ENCODE peak calls at places on chromosome 14, in ten cellular contexts. A is body of pancreas, P is WERI-Rb-1, K is fibroblast of mammary gland, M is psoas muscle, U is AG09309, Q is AG09319, N is heart right ventricle, V is fibroblast of the aortic adventitia, E is K562. F is an unnamed sample.

GRCh38 chr14:20345366-20345765 is 1.9 kb downstream of the PARP2 start:
- DNase-seq in E (no peak), A (no peak), Q (no peak), M (no peak), V (no peak), N (no peak), K (no peak), U (no peak), P (no peak), F (no peak)

GRCh38 chr14:23494223-23494622 is 24.7 kb downstream of the NGDN start:
- DNase-seq in V (peak; percentile 22), N (no peak), E (no peak), U (no peak), P (peak; percentile 10), M (no peak), A (no peak), K (peak; percentile 9), Q (no peak), F (peak; percentile 31)

GRCh38 chr14:23562822-23563472 is 4.6 kb downstream of the AP1G2 start:
- DNase-seq in N (no peak), P (peak; percentile 72), V (peak; percentile 60), E (peak; percentile 37), A (peak; percentile 67), Q (no peak), K (peak; percentile 56), U (no peak), M (no peak), F (no peak)

GRCh38 chr14:69592923-69593677 is 18.3 kb upstream of the SUSD6 start:
- DNase-seq in N (no peak), U (peak; percentile 42), K (peak; percentile 69), E (no peak), P (no peak), A (no peak), M (peak; percentile 41), Q (no peak), V (peak; percentile 92), F (no peak)

GRCh38 chr14:73463411-73463810 is 5.1 kb upstream of the NUMB start:
- DNase-seq in Q (peak; percentile 74), P (peak; percentile 19), M (peak; percentile 47), N (peak; percentile 22), K (peak; percentile 100), V (peak; percentile 93), A (peak; percentile 34), E (no peak), U (peak; percentile 98), F (peak; percentile 93)

GRCh38 chr14:76687611-76688372 is 73.5 kb upstream of the VASH1 start:
- DNase-seq in E (no peak), N (no peak), A (peak; percentile 88), U (no peak), K (peak; percentile 27), M (no peak), P (no peak), V (no peak), Q (no peak), F (no peak)

GRCh38 chr14:20516921-20517320 is 11.6 kb downstream of the RNASE10 start:
- DNase-seq in A (no peak), M (no peak), E (no peak), U (no peak), V (peak; percentile 70), Q (no peak), N (no peak), P (no peak), K (peak; percentile 89), F (no peak)

GRCh38 chr14:65348137-65348536 is 64.4 kb upstream of the FUT8 start:
- DNase-seq in M (peak; percentile 18), P (no peak), K (peak; percentile 42), E (no peak), V (no peak), Q (no peak), N (no peak), U (no peak), A (no peak), F (no peak)

GRCh38 chr14:36373982-36374673 is 53.7 kb upstream of the MBIP start:
- DNase-seq in A (peak; percentile 87), M (peak; percentile 35), U (peak; percentile 41), E (peak; percentile 68), V (peak; percentile 81), N (peak; percentile 18), Q (peak; percentile 49), P (peak; percentile 73), K (peak; percentile 79), F (peak; percentile 21)

GRCh38 chr14:49306152-49306751 is 279.9 kb downstream of the RPS29 start:
- DNase-seq in K (peak; percentile 46), P (no peak), Q (no peak), E (peak; percentile 10), M (no peak), N (no peak), U (no peak), A (no peak), V (peak; percentile 4), F (no peak)

GRCh38 chr14:91205449-91205848 is 39.1 kb downstream of the GPR68 start:
- DNase-seq in K (no peak), P (no peak), A (no peak), Q (no peak), E (no peak), U (no peak), N (no peak), V (peak; percentile 24), M (no peak), F (no peak)

GRCh38 chr14:90607141-90607540 is 209.1 kb downstream of the TTC7B start:
- DNase-seq in Q (no peak), V (no peak), U (no peak), K (no peak), N (peak; percentile 33), M (no peak), A (no peak), P (no peak), E (no peak), F (no peak)

GRCh38 chr14:77979666-77980351 is 179.9 kb downstream of the ADCK1 start:
- DNase-seq in U (peak; percentile 28), A (no peak), P (peak; percentile 52), K (peak; percentile 64), M (no peak), V (no peak), Q (no peak), E (peak; percentile 40), N (no peak), F (no peak)

GRCh38 chr14:67440513-67440912 is 28.5 kb upstream of the PLEK2 start:
- DNase-seq in U (no peak), N (no peak), P (no peak), E (no peak), A (peak; percentile 62), K (no peak), M (no peak), Q (no peak), V (no peak), F (no peak)

GRCh38 chr14:67432088-67432564 is 20.2 kb upstream of the PLEK2 start:
- DNase-seq in Q (no peak), U (peak; percentile 20), P (no peak), M (no peak), K (no peak), N (no peak), E (no peak), A (no peak), V (peak; percentile 52), F (no peak)

GRCh38 chr14:67435603-67436002 is 23.6 kb upstream of the PLEK2 start:
- DNase-seq in Q (no peak), M (no peak), E (no peak), U (no peak), P (no peak), V (no peak), N (no peak), K (no peak), A (no peak), F (no peak)

GRCh38 chr14:67438969-67439368 is 27.0 kb upstream of the PLEK2 start:
- DNase-seq in U (no peak), Q (no peak), A (no peak), V (no peak), E (no peak), M (no peak), N (no peak), K (no peak), P (no peak), F (no peak)

GRCh38 chr14:67436006-67436866 is 24.3 kb upstream of the PLEK2 start:
- DNase-seq in V (no peak), A (peak; percentile 67), P (peak; percentile 94), E (no peak), U (no peak), M (no peak), N (no peak), K (no peak), Q (no peak), F (no peak)
- TF ChIP-seq CTCF in V (no peak), A (no peak), P (peak; percentile 54), E (peak; percentile 44), U (no peak), M (no peak), N (no peak), K (no peak), Q (no peak), F (no peak)

DNA sequence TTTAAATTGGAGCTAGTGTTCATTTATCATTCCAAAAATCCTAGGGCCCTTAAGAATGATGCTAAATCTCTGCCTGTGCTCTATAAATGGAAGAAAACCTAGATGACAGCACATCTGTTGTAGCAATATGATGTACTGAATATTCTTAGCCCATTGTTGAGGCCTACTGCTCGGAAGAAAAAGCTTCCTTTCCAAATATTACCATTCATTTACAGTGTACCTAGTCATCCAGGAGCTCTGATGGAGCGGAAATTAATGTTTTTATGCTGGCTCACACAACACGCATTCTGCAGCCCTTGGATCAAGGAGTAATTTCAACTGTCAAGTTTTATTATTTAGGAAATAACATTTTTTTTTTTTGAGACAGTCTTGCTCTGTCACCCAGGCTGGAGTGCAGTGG is 77.4 kb downstream of the EML1 start:
- DNase-seq in P (no peak), A (no peak), K (no peak), M (no peak), U (no peak), E (no peak), V (no peak), N (no peak), Q (no peak), F (no peak)
- TF ChIP-seq CTCF in P (no peak), A (no peak), K (no peak), M (no peak), U (no peak), E (no peak), V (no peak), N (no peak), Q (no peak), F (no peak)

GRCh38 chr14:93332853-93333630 is at the start of gene BTBD7:
- DNase-seq in E (peak; percentile 88), P (peak; percentile 96), N (peak; percentile 96), V (peak; percentile 90), A (peak; percentile 97), K (peak; percentile 91), Q (peak; percentile 85), U (peak; percentile 65), M (peak; percentile 97), F (peak; percentile 46)
- TF ChIP-seq CTCF in E (peak; percentile 11), P (peak; percentile 32), N (no peak), V (peak; percentile 31), A (peak; percentile 15), K (peak; percentile 20), Q (no peak), U (peak; percentile 29), M (peak; percentile 18), F (no peak)

GRCh38 chr14:52380294-52380693 is 66.2 kb downstream of the PTGER2 start:
- DNase-seq in V (peak; percentile 29), A (no peak), U (no peak), K (peak; percentile 90), Q (no peak), M (no peak), N (no peak), E (no peak), P (no peak), F (no peak)

DNA sequence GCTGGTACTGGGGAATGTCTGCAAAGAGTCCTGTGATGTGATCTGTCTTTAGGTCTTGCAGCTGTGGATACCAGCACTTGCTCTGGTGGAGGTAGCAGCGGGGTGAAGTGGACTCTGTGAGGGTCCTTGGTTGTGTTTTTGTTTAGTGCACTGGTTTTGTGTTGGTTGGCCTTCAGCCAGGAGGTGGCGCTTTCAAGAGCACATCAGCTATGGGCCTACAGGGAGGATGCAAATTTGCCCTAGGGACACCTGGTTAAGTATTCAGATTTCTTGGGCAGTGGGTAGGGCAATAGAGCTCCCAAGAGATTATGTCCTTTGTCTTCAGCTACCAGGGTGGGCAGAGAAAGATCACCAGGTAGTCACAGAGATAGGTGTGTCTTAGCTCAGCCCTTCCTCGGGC is 63.8 kb downstream of the PTGER2 start:
- DNase-seq in V (no peak), P (no peak), Q (no peak), M (no peak), A (no peak), U (no peak), N (no peak), K (no peak), E (no peak), F (no peak)
- TF ChIP-seq CTCF in V (no peak), P (peak; percentile 9), Q (no peak), M (no peak), A (no peak), U (no peak), N (no peak), K (no peak), E (no peak), F (no peak)

F was measured in AG04449.